ENCODE peak calls at places on chromosomes 1 and 21, in ten cellular contexts. A, L, J, G, K, Y, P, N, I and O are unnamed samples. For H3K36me3, the result is how much of the 10 kb centered on the place peaks cover.

GRCh38 chr1:241482761-241483250 is 36.7 kb downstream of the FH start:
- DNase-seq in K (peak), I (peak), G (no peak), N (no peak), L (no peak), A (no peak), P (no peak), Y (no peak), J (no peak), O (no peak)

GRCh38 chr1:107748529-107748928 is 216.5 kb downstream of the VAV3 start:
- DNase-seq in Y (no peak), N (no peak), L (no peak), A (no peak), K (no peak), J (no peak), P (no peak), I (peak), G (no peak), O (no peak)

GRCh38 chr1:170340259-170340658 is 191.7 kb upstream of the GORAB start:
- DNase-seq in A (no peak), L (no peak), N (no peak), G (no peak), P (no peak), Y (no peak), I (peak), J (no peak), K (no peak), O (no peak)

GRCh38 chr1:76202670-76203069 is 128.1 kb downstream of the ST6GALNAC3 start:
- DNase-seq in K (no peak), I (no peak), L (no peak), N (no peak), A (no peak), J (no peak), G (no peak), Y (no peak), P (no peak), O (no peak)

GRCh38 chr1:21950734-21951575 is 13.8 kb upstream of the HSPG2 start:
- DNase-seq in K (no peak), Y (no peak), G (no peak), A (no peak), J (no peak), P (no peak), L (no peak), I (no peak), N (no peak), O (no peak)

GRCh38 chr1:88608139-88608943 is 75.7 kb upstream of the PKN2 start:
- DNase-seq in N (no peak), I (peak), A (no peak), G (no peak), Y (no peak), K (no peak), L (no peak), J (no peak), P (no peak), O (peak)

GRCh38 chr1:110524311-110525249 is 5.6 kb upstream of the KCNA10 start:
- DNase-seq in K (peak), L (no peak), A (peak), P (peak), J (no peak), N (peak), Y (no peak), G (no peak), I (no peak), O (peak)

GRCh38 chr1:3068400-3069361 is at the start of gene PRDM16:
- DNase-seq in K (no peak), Y (no peak), I (peak), P (no peak), G (peak), A (no peak), N (no peak), J (no peak), L (no peak), O (peak)

GRCh38 chr1:82001345-82001744 is 200.6 kb downstream of the ADGRL2 start:
- DNase-seq in L (no peak), Y (no peak), G (no peak), A (no peak), P (no peak), I (no peak), N (no peak), J (no peak), K (no peak), O (peak)

GRCh38 chr1:155007253-155007828 is 4.7 kb downstream of the ZBTB7B start:
- DNase-seq in L (no peak), I (no peak), N (no peak), G (no peak), K (no peak), P (no peak), A (no peak), Y (no peak), J (peak), O (peak)

GRCh38 chr1:37258068-37258467 is 216.3 kb upstream of the ZC3H12A start:
- DNase-seq in G (no peak), P (no peak), J (no peak), N (no peak), I (no peak), A (no peak), Y (no peak), L (no peak), K (no peak), O (peak)

GRCh38 chr1:167703557-167703956 is 18.2 kb upstream of the MPZL1 start:
- DNase-seq in J (no peak), L (no peak), N (no peak), I (no peak), G (no peak), P (no peak), K (no peak), Y (no peak), A (no peak), O (no peak)
- H3K36me3 ChIP-seq in J (under half), L (under half), N (half or more), I (under half), G (under half), P (under half), K (under half), Y (under half), A (under half), O (under half)

DNA sequence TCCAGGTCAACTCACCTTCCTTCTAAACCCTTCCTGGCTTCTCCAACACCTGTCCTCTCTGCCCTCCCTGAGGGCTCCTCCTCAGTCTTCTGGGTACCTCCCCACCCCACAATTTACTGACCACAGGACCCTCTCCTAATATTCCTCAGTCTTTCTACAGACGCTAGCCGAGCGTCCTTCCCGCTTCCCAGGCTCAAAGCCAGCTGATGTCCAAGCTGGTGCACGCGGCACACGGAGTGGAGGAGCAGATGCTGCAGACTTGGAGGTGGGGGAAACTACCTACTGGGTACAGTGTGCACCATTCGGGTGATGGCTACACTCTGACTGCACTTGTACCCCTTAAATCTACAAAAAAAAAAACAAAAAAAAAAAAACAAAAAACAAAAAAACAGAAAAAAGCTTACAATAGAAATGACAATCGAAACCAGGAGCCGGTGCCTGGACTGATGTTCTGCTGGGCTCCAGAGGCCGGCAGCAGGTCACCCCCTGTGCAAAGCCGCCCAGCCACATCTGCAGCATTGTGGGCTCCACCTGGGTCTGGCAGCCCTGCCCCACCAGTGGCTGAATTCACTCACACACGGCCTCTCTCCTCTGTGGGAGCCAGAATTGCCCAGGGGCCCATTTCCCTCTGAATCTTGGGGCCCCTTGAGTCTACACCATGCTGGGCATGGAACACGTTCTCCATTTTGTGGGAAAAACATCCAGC is 7.0 kb downstream of the TRIM11 start:
- DNase-seq in I (no peak), K (no peak), G (no peak), P (no peak), J (no peak), A (no peak), Y (no peak), N (no peak), L (no peak), O (no peak)
- H3K36me3 ChIP-seq in I (under half), K (under half), G (half or more), P (half or more), J (under half), A (under half), Y (under half), N (half or more), L (half or more), O (under half)

GRCh38 chr1:45344491-45344890 is 4.3 kb upstream of the MUTYH start:
- DNase-seq in A (no peak), J (no peak), N (no peak), K (no peak), Y (no peak), I (no peak), P (no peak), G (no peak), L (no peak), O (no peak)
- H3K36me3 ChIP-seq in A (under half), J (under half), N (under half), K (under half), Y (under half), I (under half), P (half or more), G (under half), L (half or more), O (under half)

GRCh38 chr21:29315155-29315749 is 16.5 kb downstream of the BACH1 start:
- DNase-seq in G (no peak), L (no peak), A (no peak), P (no peak), J (no peak), K (no peak), Y (no peak), N (no peak), I (peak), O (no peak)
- H3K36me3 ChIP-seq in G (under half), L (under half), A (under half), P (under half), J (under half), K (under half), Y (under half), N (under half), I (under half), O (under half)

GRCh38 chr21:43717967-43718871 is 710 bp upstream of the PDXK start:
- DNase-seq in A (no peak), L (no peak), J (peak), I (no peak), Y (no peak), P (no peak), N (no peak), G (no peak), K (no peak), O (peak)
- H3K36me3 ChIP-seq in A (under half), L (under half), J (under half), I (under half), Y (under half), P (under half), N (under half), G (under half), K (under half), O (under half)

DNA sequence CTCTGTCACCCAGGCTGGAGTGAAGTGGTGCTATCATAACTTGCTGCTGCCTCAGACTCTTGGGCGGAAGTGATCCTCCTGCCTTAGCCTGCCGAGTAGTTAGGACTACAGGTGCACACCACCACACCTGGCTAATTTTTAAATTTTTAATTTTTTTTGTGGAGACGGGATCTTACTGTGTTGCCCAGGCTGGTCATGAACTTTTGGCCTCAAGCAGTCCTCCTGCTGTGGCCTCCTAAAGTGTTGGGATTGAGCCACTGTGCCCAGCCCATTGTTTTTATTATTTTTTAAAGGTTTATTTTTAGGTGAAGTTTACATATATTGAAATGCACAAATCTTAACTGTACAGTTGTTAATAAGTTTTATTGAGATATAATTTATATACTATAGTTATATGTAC is 3.2 kb downstream of the MTF2 start:
- DNase-seq in I (no peak), K (no peak), P (no peak), J (no peak), Y (no peak), N (no peak), A (no peak), G (no peak), L (no peak), O (no peak)
- H3K36me3 ChIP-seq in I (under half), K (under half), P (under half), J (under half), Y (under half), N (under half), A (under half), G (under half), L (under half), O (under half)